ENCODE peak calls at places on chromosomes 16 and 17, in nine cellular contexts. T is retina; A is NCI-H1092; N is astrocyte of the spinal cord; C is naive thymus-derived CD4-positive, alpha-beta T cell; S is effector CD4-positive, alpha-beta T cell; U is mucosa of gallbladder; M is GM04504; Y is activated T-cell treated with anti-CD3 and anti-CD28 coated beads for 4 hours. X is an unnamed sample.

GRCh38 chr17:2337811-2338657 is 733 bp downstream of the SGSM2 start:
- DNase-seq in N (peak; percentile 59), A (peak; percentile 8), Y (peak; percentile 14), S (peak; percentile 40), U (peak; percentile 45), C (peak; percentile 43), T (peak; percentile 61), M (no peak), X (peak; percentile 74)

GRCh38 chr16:80899804-80900592 is 95.6 kb upstream of the CDYL2 start:
- DNase-seq in A (peak; percentile 12), N (peak; percentile 94), U (peak; percentile 64), T (no peak), C (no peak), S (no peak), Y (no peak), M (no peak), X (no peak)

GRCh38 chr17:77645441-77646430 is 312.8 kb upstream of the TNRC6C start:
- DNase-seq in M (no peak), U (no peak), A (no peak), T (peak; percentile 19), N (no peak), C (peak; percentile 64), S (peak; percentile 21), Y (peak; percentile 20), X (no peak)

GRCh38 chr17:41327411-41328120 is 12.1 kb upstream of the KRTAP17-1 start:
- DNase-seq in N (no peak), C (no peak), U (no peak), M (no peak), S (no peak), A (no peak), T (no peak), Y (no peak), X (no peak)

GRCh38 chr16:2115591-2115973 is 20.1 kb downstream of the PKD1 start:
- DNase-seq in T (no peak), U (no peak), A (no peak), M (no peak), Y (no peak), S (no peak), C (no peak), N (no peak), X (no peak)

GRCh38 chr16:10579965-10580918 is at the start of gene EMP2:
- DNase-seq in S (no peak), N (peak; percentile 68), T (peak; percentile 85), M (peak; percentile 29), U (peak; percentile 60), C (no peak), A (no peak), Y (no peak), X (peak; percentile 72)

GRCh38 chr17:81304196-81305015 is 9.3 kb upstream of the SLC38A10 start:
- DNase-seq in Y (no peak), N (no peak), S (no peak), C (no peak), T (no peak), U (no peak), A (no peak), M (no peak), X (no peak)

GRCh38 chr17:31580331-31581021 is 189.0 kb downstream of the RAB11FIP4 start:
- DNase-seq in M (no peak), A (no peak), C (no peak), U (no peak), Y (no peak), S (no peak), T (no peak), N (no peak), X (no peak)

GRCh38 chr16:14302399-14303181 is 231.5 kb downstream of the MRTFB start:
- DNase-seq in T (peak; percentile 51), A (no peak), Y (no peak), M (no peak), U (no peak), N (no peak), S (no peak), C (no peak), X (peak; percentile 41)

GRCh38 chr16:19315889-19316288 is 30.4 kb downstream of the CLEC19A start:
- DNase-seq in C (no peak), A (no peak), T (no peak), S (no peak), U (no peak), M (no peak), Y (no peak), N (no peak), X (no peak)

GRCh38 chr17:44965491-44966234 is 2.4 kb downstream of the C1QL1 start:
- DNase-seq in T (no peak), S (no peak), C (no peak), A (no peak), M (no peak), U (no peak), N (no peak), Y (no peak), X (no peak)

GRCh38 chr17:76871668-76872067 is 3.5 kb downstream of the MGAT5B start:
- DNase-seq in T (no peak), N (no peak), Y (no peak), U (no peak), M (no peak), S (no peak), A (no peak), C (no peak), X (no peak)

GRCh38 chr17:6695051-6695450 is 18.1 kb downstream of the SLC13A5 start:
- DNase-seq in S (no peak), T (no peak), C (no peak), N (no peak), M (no peak), A (no peak), U (no peak), Y (no peak), X (no peak)

GRCh38 chr17:73767696-73768095 is 123.5 kb upstream of the SDK2 start:
- DNase-seq in Y (no peak), U (no peak), T (no peak), S (no peak), N (no peak), C (no peak), A (no peak), M (no peak), X (no peak)

GRCh38 chr17:18039535-18040286 is 503 bp downstream of the GID4 start:
- DNase-seq in M (no peak), C (no peak), A (no peak), T (peak; percentile 65), S (no peak), N (no peak), Y (no peak), U (peak; percentile 11), X (peak; percentile 30)

GRCh38 chr17:80414508-80414802 is 512 bp upstream of the ENDOV start:
- DNase-seq in Y (no peak), T (no peak), S (no peak), U (no peak), N (peak; percentile 5), A (no peak), M (no peak), C (peak; percentile 12), X (no peak)

GRCh38 chr17:39014795-39015545 is 47.8 kb upstream of the FBXO47 start:
- DNase-seq in U (no peak), Y (no peak), S (no peak), A (no peak), T (no peak), M (no peak), N (no peak), C (no peak), X (no peak)